ENCODE peak calls at places on chromosomes 6 and 20, in five cellular contexts. One of them, this sample, is unnamed.

GRCh38 chr20:50690979-50691584 is at the start of gene RIPOR3:
- DNase-seq in activated CD4-positive, alpha-beta T cell treated with anti-CD3 and anti-CD28 coated beads for 24 hours: no peak
- DNase-seq in sigmoid colon: peak
- DNase-seq in CD8-positive, alpha-beta memory T cell: no peak
- DNase-seq in Calu3: no peak
- DNase-seq in this sample: no peak

GRCh38 chr6:163287626-163288025 is 126.9 kb upstream of the QKI start:
- DNase-seq in CD8-positive, alpha-beta memory T cell: no peak
- DNase-seq in sigmoid colon: no peak
- DNase-seq in activated CD4-positive, alpha-beta T cell treated with anti-CD3 and anti-CD28 coated beads for 24 hours: no peak
- DNase-seq in Calu3: no peak
- DNase-seq in this sample: no peak

GRCh38 chr20:47784599-47785320 is 521 bp downstream of the SULF2 start:
- DNase-seq in CD8-positive, alpha-beta memory T cell: no peak
- DNase-seq in activated CD4-positive, alpha-beta T cell treated with anti-CD3 and anti-CD28 coated beads for 24 hours: no peak
- DNase-seq in Calu3: peak
- DNase-seq in sigmoid colon: no peak
- DNase-seq in this sample: no peak

GRCh38 chr6:13641315-13641714 is 26.2 kb downstream of the NOL7 start:
- DNase-seq in Calu3: no peak
- DNase-seq in CD8-positive, alpha-beta memory T cell: no peak
- DNase-seq in sigmoid colon: no peak
- DNase-seq in activated CD4-positive, alpha-beta T cell treated with anti-CD3 and anti-CD28 coated beads for 24 hours: no peak
- DNase-seq in this sample: no peak

GRCh38 chr6:36997811-36998722 is 7.4 kb upstream of the FGD2 start:
- DNase-seq in CD8-positive, alpha-beta memory T cell: no peak
- DNase-seq in Calu3: no peak
- DNase-seq in activated CD4-positive, alpha-beta T cell treated with anti-CD3 and anti-CD28 coated beads for 24 hours: no peak
- DNase-seq in sigmoid colon: peak
- DNase-seq in this sample: no peak

GRCh38 chr20:56579261-56579660 is 46.2 kb downstream of the FAM209B start:
- DNase-seq in activated CD4-positive, alpha-beta T cell treated with anti-CD3 and anti-CD28 coated beads for 24 hours: no peak
- DNase-seq in Calu3: no peak
- DNase-seq in sigmoid colon: no peak
- DNase-seq in CD8-positive, alpha-beta memory T cell: no peak
- DNase-seq in this sample: no peak

GRCh38 chr20:25532971-25533391 is 52.4 kb downstream of the NINL start:
- DNase-seq in Calu3: no peak
- DNase-seq in activated CD4-positive, alpha-beta T cell treated with anti-CD3 and anti-CD28 coated beads for 24 hours: no peak
- DNase-seq in CD8-positive, alpha-beta memory T cell: no peak
- DNase-seq in sigmoid colon: no peak
- DNase-seq in this sample: no peak

GRCh38 chr20:63782051-63782471 is 42.5 kb downstream of the SLC2A4RG start:
- DNase-seq in CD8-positive, alpha-beta memory T cell: peak
- DNase-seq in Calu3: no peak
- DNase-seq in sigmoid colon: no peak
- DNase-seq in activated CD4-positive, alpha-beta T cell treated with anti-CD3 and anti-CD28 coated beads for 24 hours: no peak
- DNase-seq in this sample: no peak

GRCh38 chr6:10643214-10643641 is 51.2 kb downstream of the C6orf52 start:
- DNase-seq in Calu3: no peak
- DNase-seq in sigmoid colon: no peak
- DNase-seq in CD8-positive, alpha-beta memory T cell: no peak
- DNase-seq in activated CD4-positive, alpha-beta T cell treated with anti-CD3 and anti-CD28 coated beads for 24 hours: no peak
- DNase-seq in this sample: no peak

GRCh38 chr6:40822619-40823018 is 216.4 kb downstream of the UNC5CL start:
- DNase-seq in CD8-positive, alpha-beta memory T cell: no peak
- DNase-seq in Calu3: no peak
- DNase-seq in activated CD4-positive, alpha-beta T cell treated with anti-CD3 and anti-CD28 coated beads for 24 hours: no peak
- DNase-seq in sigmoid colon: no peak
- DNase-seq in this sample: no peak

GRCh38 chr20:35788796-35789195 is 17.0 kb downstream of the PHF20 start:
- DNase-seq in sigmoid colon: no peak
- DNase-seq in CD8-positive, alpha-beta memory T cell: no peak
- DNase-seq in Calu3: no peak
- DNase-seq in activated CD4-positive, alpha-beta T cell treated with anti-CD3 and anti-CD28 coated beads for 24 hours: no peak
- DNase-seq in this sample: no peak

GRCh38 chr6:121310495-121310894 is 23.8 kb downstream of the TBC1D32 start:
- DNase-seq in sigmoid colon: no peak
- DNase-seq in activated CD4-positive, alpha-beta T cell treated with anti-CD3 and anti-CD28 coated beads for 24 hours: no peak
- DNase-seq in Calu3: no peak
- DNase-seq in CD8-positive, alpha-beta memory T cell: no peak
- DNase-seq in this sample: no peak

GRCh38 chr6:53544050-53544499 is 826 bp downstream of the GCLC start:
- DNase-seq in CD8-positive, alpha-beta memory T cell: no peak
- DNase-seq in activated CD4-positive, alpha-beta T cell treated with anti-CD3 and anti-CD28 coated beads for 24 hours: peak
- DNase-seq in sigmoid colon: no peak
- DNase-seq in Calu3: no peak
- DNase-seq in this sample: no peak

GRCh38 chr20:2283706-2284423 is 11.9 kb upstream of the TGM3 start:
- DNase-seq in sigmoid colon: no peak
- DNase-seq in activated CD4-positive, alpha-beta T cell treated with anti-CD3 and anti-CD28 coated beads for 24 hours: no peak
- DNase-seq in CD8-positive, alpha-beta memory T cell: no peak
- DNase-seq in Calu3: peak
- DNase-seq in this sample: no peak

GRCh38 chr6:154428892-154429291 is 72.3 kb upstream of the IPCEF1 start:
- DNase-seq in CD8-positive, alpha-beta memory T cell: no peak
- DNase-seq in Calu3: no peak
- DNase-seq in activated CD4-positive, alpha-beta T cell treated with anti-CD3 and anti-CD28 coated beads for 24 hours: no peak
- DNase-seq in sigmoid colon: no peak
- DNase-seq in this sample: no peak

GRCh38 chr6:140225587-140226438 is 851.4 kb upstream of the CITED2 start:
- DNase-seq in CD8-positive, alpha-beta memory T cell: no peak
- DNase-seq in sigmoid colon: no peak
- DNase-seq in Calu3: no peak
- DNase-seq in activated CD4-positive, alpha-beta T cell treated with anti-CD3 and anti-CD28 coated beads for 24 hours: no peak
- DNase-seq in this sample: peak

GRCh38 chr6:111925296-111925695 is 52.0 kb upstream of the FYN start:
- DNase-seq in Calu3: no peak
- DNase-seq in sigmoid colon: no peak
- DNase-seq in activated CD4-positive, alpha-beta T cell treated with anti-CD3 and anti-CD28 coated beads for 24 hours: no peak
- DNase-seq in CD8-positive, alpha-beta memory T cell: no peak
- DNase-seq in this sample: peak

GRCh38 chr6:15956205-15957106 is 172.4 kb upstream of the MYLIP start:
- DNase-seq in activated CD4-positive, alpha-beta T cell treated with anti-CD3 and anti-CD28 coated beads for 24 hours: no peak
- DNase-seq in CD8-positive, alpha-beta memory T cell: no peak
- DNase-seq in Calu3: peak
- DNase-seq in sigmoid colon: no peak
- DNase-seq in this sample: no peak

GRCh38 chr6:3749991-3750323 is 1.6 kb downstream of the PXDC1 start:
- DNase-seq in sigmoid colon: peak
- DNase-seq in CD8-positive, alpha-beta memory T cell: no peak
- DNase-seq in Calu3: peak
- DNase-seq in activated CD4-positive, alpha-beta T cell treated with anti-CD3 and anti-CD28 coated beads for 24 hours: no peak
- DNase-seq in this sample: no peak

GRCh38 chr6:2876210-2877056 is 26.7 kb downstream of the SERPINB9 start:
- DNase-seq in activated CD4-positive, alpha-beta T cell treated with anti-CD3 and anti-CD28 coated beads for 24 hours: no peak
- DNase-seq in Calu3: peak
- DNase-seq in sigmoid colon: no peak
- DNase-seq in CD8-positive, alpha-beta memory T cell: no peak
- DNase-seq in this sample: peak

GRCh38 chr6:134714679-134715078 is 235.2 kb downstream of the ALDH8A1 start:
- DNase-seq in sigmoid colon: no peak
- DNase-seq in CD8-positive, alpha-beta memory T cell: no peak
- DNase-seq in Calu3: peak
- DNase-seq in activated CD4-positive, alpha-beta T cell treated with anti-CD3 and anti-CD28 coated beads for 24 hours: no peak
- DNase-seq in this sample: no peak

GRCh38 chr6:118580585-118581419 is 32.7 kb downstream of the PLN start:
- DNase-seq in sigmoid colon: peak
- DNase-seq in CD8-positive, alpha-beta memory T cell: peak
- DNase-seq in Calu3: peak
- DNase-seq in activated CD4-positive, alpha-beta T cell treated with anti-CD3 and anti-CD28 coated beads for 24 hours: no peak
- DNase-seq in this sample: peak

GRCh38 chr6:10465633-10466499 is 51.0 kb upstream of the TFAP2A start:
- DNase-seq in activated CD4-positive, alpha-beta T cell treated with anti-CD3 and anti-CD28 coated beads for 24 hours: peak
- DNase-seq in CD8-positive, alpha-beta memory T cell: no peak
- DNase-seq in Calu3: peak
- DNase-seq in sigmoid colon: no peak
- DNase-seq in this sample: no peak

GRCh38 chr6:88135578-88136114 is 30.5 kb downstream of the CNR1 start:
- DNase-seq in activated CD4-positive, alpha-beta T cell treated with anti-CD3 and anti-CD28 coated beads for 24 hours: no peak
- DNase-seq in sigmoid colon: no peak
- DNase-seq in CD8-positive, alpha-beta memory T cell: no peak
- DNase-seq in Calu3: no peak
- DNase-seq in this sample: no peak

GRCh38 chr6:45590751-45591184 is 213.0 kb upstream of the SUPT3H start:
- DNase-seq in sigmoid colon: peak
- DNase-seq in activated CD4-positive, alpha-beta T cell treated with anti-CD3 and anti-CD28 coated beads for 24 hours: no peak
- DNase-seq in Calu3: no peak
- DNase-seq in CD8-positive, alpha-beta memory T cell: no peak
- DNase-seq in this sample: no peak

GRCh38 chr6:140029551-140029950 is 655.1 kb upstream of the CITED2 start:
- DNase-seq in activated CD4-positive, alpha-beta T cell treated with anti-CD3 and anti-CD28 coated beads for 24 hours: no peak
- DNase-seq in sigmoid colon: no peak
- DNase-seq in Calu3: no peak
- DNase-seq in CD8-positive, alpha-beta memory T cell: no peak
- DNase-seq in this sample: no peak

GRCh38 chr6:84399003-84399402 is 171.6 kb upstream of the CEP162 start:
- DNase-seq in activated CD4-positive, alpha-beta T cell treated with anti-CD3 and anti-CD28 coated beads for 24 hours: no peak
- DNase-seq in CD8-positive, alpha-beta memory T cell: no peak
- DNase-seq in sigmoid colon: no peak
- DNase-seq in Calu3: no peak
- DNase-seq in this sample: no peak

GRCh38 chr20:4088766-4089165 is 73.4 kb upstream of the RNF24 start:
- DNase-seq in CD8-positive, alpha-beta memory T cell: no peak
- DNase-seq in sigmoid colon: no peak
- DNase-seq in activated CD4-positive, alpha-beta T cell treated with anti-CD3 and anti-CD28 coated beads for 24 hours: no peak
- DNase-seq in Calu3: no peak
- DNase-seq in this sample: no peak

GRCh38 chr20:63183422-63184146 is 32.3 kb downstream of the YTHDF1 start:
- DNase-seq in Calu3: peak
- DNase-seq in CD8-positive, alpha-beta memory T cell: peak
- DNase-seq in sigmoid colon: no peak
- DNase-seq in activated CD4-positive, alpha-beta T cell treated with anti-CD3 and anti-CD28 coated beads for 24 hours: peak
- DNase-seq in this sample: no peak

GRCh38 chr6:143431226-143431625 is 19.3 kb downstream of the ADAT2 start:
- DNase-seq in CD8-positive, alpha-beta memory T cell: no peak
- DNase-seq in activated CD4-positive, alpha-beta T cell treated with anti-CD3 and anti-CD28 coated beads for 24 hours: no peak
- DNase-seq in sigmoid colon: no peak
- DNase-seq in Calu3: no peak
- DNase-seq in this sample: no peak

GRCh38 chr6:41028618-41029486 is 10.2 kb downstream of the UNC5CL start:
- DNase-seq in activated CD4-positive, alpha-beta T cell treated with anti-CD3 and anti-CD28 coated beads for 24 hours: no peak
- DNase-seq in sigmoid colon: peak
- DNase-seq in Calu3: no peak
- DNase-seq in CD8-positive, alpha-beta memory T cell: no peak
- DNase-seq in this sample: no peak